ENCODE peak calls at places on chromosomes 1 and 21, in seven cellular contexts. One of them, this sample, is unnamed.

GRCh38 chr21:45617021-45617930 is 26.2 kb upstream of the PCBP3 start:
- DNase-seq in HCEC 1CT: no peak
- DNase-seq in Daoy: no peak
- DNase-seq in NCI-H748 treated with DMSO at 0.1 percent for 48 hours: no peak
- DNase-seq in A172: no peak
- DNase-seq in effector memory CD8-positive, alpha-beta T cell: no peak
- DNase-seq in right atrium auricular region: no peak
- DNase-seq in this sample: no peak

GRCh38 chr1:111604931-111605330 is 14.7 kb upstream of the RAP1A start:
- DNase-seq in NCI-H748 treated with DMSO at 0.1 percent for 48 hours: no peak
- DNase-seq in A172: peak; percentile 85
- DNase-seq in Daoy: peak; percentile 92
- DNase-seq in HCEC 1CT: peak; percentile 58
- DNase-seq in effector memory CD8-positive, alpha-beta T cell: no peak
- DNase-seq in right atrium auricular region: no peak
- DNase-seq in this sample: no peak

GRCh38 chr1:86621286-86621685 is 74.4 kb downstream of the CLCA4 start:
- DNase-seq in Daoy: no peak
- DNase-seq in NCI-H748 treated with DMSO at 0.1 percent for 48 hours: no peak
- DNase-seq in effector memory CD8-positive, alpha-beta T cell: no peak
- DNase-seq in A172: no peak
- DNase-seq in right atrium auricular region: no peak
- DNase-seq in HCEC 1CT: no peak
- DNase-seq in this sample: no peak

GRCh38 chr1:208741296-208741695 is 497.1 kb upstream of the PLXNA2 start:
- DNase-seq in HCEC 1CT: no peak
- DNase-seq in right atrium auricular region: no peak
- DNase-seq in A172: peak; percentile 51
- DNase-seq in Daoy: no peak
- DNase-seq in effector memory CD8-positive, alpha-beta T cell: no peak
- DNase-seq in NCI-H748 treated with DMSO at 0.1 percent for 48 hours: no peak
- DNase-seq in this sample: no peak

GRCh38 chr1:37332126-37332525 is 142.3 kb upstream of the ZC3H12A start:
- DNase-seq in NCI-H748 treated with DMSO at 0.1 percent for 48 hours: no peak
- DNase-seq in A172: no peak
- DNase-seq in HCEC 1CT: no peak
- DNase-seq in Daoy: no peak
- DNase-seq in effector memory CD8-positive, alpha-beta T cell: no peak
- DNase-seq in right atrium auricular region: no peak
- DNase-seq in this sample: no peak

GRCh38 chr1:28087614-28088167 is 719 bp downstream of the EYA3 start:
- DNase-seq in right atrium auricular region: no peak
- DNase-seq in Daoy: peak; percentile 28
- DNase-seq in effector memory CD8-positive, alpha-beta T cell: peak; percentile 11
- DNase-seq in HCEC 1CT: peak; percentile 27
- DNase-seq in NCI-H748 treated with DMSO at 0.1 percent for 48 hours: no peak
- DNase-seq in A172: no peak
- DNase-seq in this sample: no peak

GRCh38 chr1:63027176-63027575 is 243.2 kb downstream of the ATG4C start:
- DNase-seq in Daoy: peak; percentile 55
- DNase-seq in right atrium auricular region: no peak
- DNase-seq in NCI-H748 treated with DMSO at 0.1 percent for 48 hours: no peak
- DNase-seq in A172: no peak
- DNase-seq in HCEC 1CT: no peak
- DNase-seq in effector memory CD8-positive, alpha-beta T cell: no peak
- DNase-seq in this sample: no peak

GRCh38 chr1:108107658-108108057 is 92.5 kb downstream of the SLC25A24 start:
- DNase-seq in NCI-H748 treated with DMSO at 0.1 percent for 48 hours: no peak
- DNase-seq in HCEC 1CT: peak; percentile 19
- DNase-seq in effector memory CD8-positive, alpha-beta T cell: no peak
- DNase-seq in Daoy: peak; percentile 96
- DNase-seq in A172: peak; percentile 93
- DNase-seq in right atrium auricular region: no peak
- DNase-seq in this sample: no peak

GRCh38 chr1:205583461-205584130 is 48.2 kb downstream of the ELK4 start:
- DNase-seq in effector memory CD8-positive, alpha-beta T cell: no peak
- DNase-seq in HCEC 1CT: no peak
- DNase-seq in Daoy: no peak
- DNase-seq in NCI-H748 treated with DMSO at 0.1 percent for 48 hours: no peak
- DNase-seq in right atrium auricular region: no peak
- DNase-seq in A172: no peak
- DNase-seq in this sample: no peak

GRCh38 chr1:181108297-181108696 is 19.8 kb downstream of the IER5 start:
- DNase-seq in NCI-H748 treated with DMSO at 0.1 percent for 48 hours: no peak
- DNase-seq in effector memory CD8-positive, alpha-beta T cell: no peak
- DNase-seq in HCEC 1CT: no peak
- DNase-seq in Daoy: no peak
- DNase-seq in A172: no peak
- DNase-seq in right atrium auricular region: no peak
- DNase-seq in this sample: no peak

This sample was measured in ureter.